ENCODE peak calls at places on chromosomes 5 and 9, in ten cellular contexts. One of them, this sample, is unnamed.

GRCh38 chr9:70924905-70925547 is 196.4 kb downstream of the TRPM3 start:
- DNase-seq in A549: peak
- DNase-seq in adrenal gland: peak
- DNase-seq in GM13976: peak
- DNase-seq in HFFc6: peak
- DNase-seq in heart left ventricle: peak
- DNase-seq in fibroblast of pulmonary artery: peak
- DNase-seq in right lobe of liver: no peak
- DNase-seq in GM13977: peak
- DNase-seq in RWPE1: peak
- DNase-seq in this sample: peak

GRCh38 chr5:5141625-5142527 is 1.7 kb downstream of the ADAMTS16 start:
- DNase-seq in heart left ventricle: peak
- DNase-seq in adrenal gland: peak
- DNase-seq in GM13977: peak
- DNase-seq in RWPE1: peak
- DNase-seq in GM13976: peak
- DNase-seq in fibroblast of pulmonary artery: peak
- DNase-seq in HFFc6: peak
- DNase-seq in right lobe of liver: no peak
- DNase-seq in A549: no peak
- DNase-seq in this sample: peak

GRCh38 chr5:14664270-14665109 is at the start of gene OTULIN:
- DNase-seq in GM13977: peak
- DNase-seq in heart left ventricle: peak
- DNase-seq in adrenal gland: peak
- DNase-seq in right lobe of liver: peak
- DNase-seq in HFFc6: peak
- DNase-seq in RWPE1: peak
- DNase-seq in A549: peak
- DNase-seq in GM13976: peak
- DNase-seq in fibroblast of pulmonary artery: peak
- DNase-seq in this sample: peak

GRCh38 chr5:172773481-172774469 is 2.8 kb upstream of the DUSP1 start:
- DNase-seq in fibroblast of pulmonary artery: peak
- DNase-seq in GM13977: no peak
- DNase-seq in heart left ventricle: peak
- DNase-seq in GM13976: no peak
- DNase-seq in A549: no peak
- DNase-seq in adrenal gland: peak
- DNase-seq in RWPE1: no peak
- DNase-seq in right lobe of liver: no peak
- DNase-seq in HFFc6: no peak
- DNase-seq in this sample: no peak

GRCh38 chr5:52999357-52999949 is 10.3 kb downstream of the ITGA2 start:
- DNase-seq in RWPE1: no peak
- DNase-seq in HFFc6: peak
- DNase-seq in A549: no peak
- DNase-seq in right lobe of liver: no peak
- DNase-seq in GM13977: no peak
- DNase-seq in fibroblast of pulmonary artery: peak
- DNase-seq in adrenal gland: no peak
- DNase-seq in GM13976: no peak
- DNase-seq in heart left ventricle: no peak
- DNase-seq in this sample: no peak

GRCh38 chr5:118611332-118611945 is 376.9 kb downstream of the DTWD2 start:
- DNase-seq in RWPE1: peak
- DNase-seq in heart left ventricle: no peak
- DNase-seq in HFFc6: peak
- DNase-seq in right lobe of liver: no peak
- DNase-seq in fibroblast of pulmonary artery: peak
- DNase-seq in A549: peak
- DNase-seq in adrenal gland: no peak
- DNase-seq in GM13976: peak
- DNase-seq in GM13977: peak
- DNase-seq in this sample: peak

GRCh38 chr5:54835642-54836041 is 149.8 kb downstream of the ESM1 start:
- DNase-seq in heart left ventricle: no peak
- DNase-seq in HFFc6: peak
- DNase-seq in fibroblast of pulmonary artery: peak
- DNase-seq in GM13976: no peak
- DNase-seq in right lobe of liver: no peak
- DNase-seq in RWPE1: no peak
- DNase-seq in A549: no peak
- DNase-seq in GM13977: no peak
- DNase-seq in adrenal gland: no peak
- DNase-seq in this sample: peak

GRCh38 chr5:174444791-174445190 is 279.6 kb upstream of the MSX2 start:
- DNase-seq in HFFc6: no peak
- DNase-seq in fibroblast of pulmonary artery: no peak
- DNase-seq in A549: no peak
- DNase-seq in GM13977: no peak
- DNase-seq in adrenal gland: no peak
- DNase-seq in heart left ventricle: no peak
- DNase-seq in RWPE1: no peak
- DNase-seq in GM13976: no peak
- DNase-seq in right lobe of liver: no peak
- DNase-seq in this sample: no peak

GRCh38 chr5:160175438-160176218 is 53.7 kb upstream of the FABP6 start:
- DNase-seq in RWPE1: no peak
- DNase-seq in GM13977: no peak
- DNase-seq in GM13976: no peak
- DNase-seq in heart left ventricle: peak
- DNase-seq in fibroblast of pulmonary artery: peak
- DNase-seq in adrenal gland: peak
- DNase-seq in right lobe of liver: no peak
- DNase-seq in A549: no peak
- DNase-seq in HFFc6: no peak
- DNase-seq in this sample: no peak

GRCh38 chr9:80699551-80699998 is 989.8 kb downstream of the TLE1 start:
- DNase-seq in adrenal gland: no peak
- DNase-seq in heart left ventricle: no peak
- DNase-seq in HFFc6: no peak
- DNase-seq in RWPE1: peak
- DNase-seq in right lobe of liver: no peak
- DNase-seq in fibroblast of pulmonary artery: peak
- DNase-seq in A549: no peak
- DNase-seq in GM13977: no peak
- DNase-seq in GM13976: no peak
- DNase-seq in this sample: peak

GRCh38 chr9:123399803-123400378 is 43.9 kb downstream of the CRB2 start:
- DNase-seq in fibroblast of pulmonary artery: no peak
- DNase-seq in right lobe of liver: no peak
- DNase-seq in heart left ventricle: no peak
- DNase-seq in GM13976: peak
- DNase-seq in adrenal gland: no peak
- DNase-seq in A549: peak
- DNase-seq in GM13977: peak
- DNase-seq in HFFc6: no peak
- DNase-seq in RWPE1: no peak
- DNase-seq in this sample: no peak

DNA sequence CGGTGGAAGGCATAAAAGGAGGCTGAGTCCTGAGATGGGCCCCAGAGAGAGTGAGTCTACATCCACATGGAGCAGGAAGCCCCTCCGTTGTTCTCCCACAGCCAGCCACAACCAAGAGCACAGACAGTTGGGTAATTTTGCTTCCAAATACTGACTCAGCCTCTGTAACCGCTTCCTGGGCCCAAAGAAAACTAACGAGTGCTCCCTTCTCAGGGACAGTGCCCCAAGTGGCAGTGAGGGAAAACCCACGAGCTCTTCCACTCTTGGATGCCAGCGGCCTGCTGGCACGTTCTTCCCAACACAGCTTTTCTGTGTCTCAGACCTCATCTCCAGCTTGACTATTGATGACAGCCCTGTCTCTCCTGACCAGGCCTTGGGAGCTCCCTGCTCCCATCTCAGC is 207.6 kb downstream of the FSTL4 start:
- DNase-seq in GM13977: no peak
- DNase-seq in fibroblast of pulmonary artery: no peak
- DNase-seq in adrenal gland: no peak
- DNase-seq in heart left ventricle: no peak
- DNase-seq in GM13976: no peak
- DNase-seq in HFFc6: peak
- DNase-seq in A549: peak
- DNase-seq in right lobe of liver: no peak
- DNase-seq in RWPE1: no peak
- DNase-seq in this sample: peak
- TF ChIP-seq CTCF in GM13977: no peak
- TF ChIP-seq CTCF in fibroblast of pulmonary artery: no peak
- TF ChIP-seq CTCF in adrenal gland: no peak
- TF ChIP-seq CTCF in heart left ventricle: no peak
- TF ChIP-seq CTCF in GM13976: no peak
- TF ChIP-seq CTCF in HFFc6: peak
- TF ChIP-seq CTCF in A549: no peak
- TF ChIP-seq CTCF in right lobe of liver: no peak
- TF ChIP-seq CTCF in RWPE1: no peak
- TF ChIP-seq CTCF in this sample: no peak

DNA sequence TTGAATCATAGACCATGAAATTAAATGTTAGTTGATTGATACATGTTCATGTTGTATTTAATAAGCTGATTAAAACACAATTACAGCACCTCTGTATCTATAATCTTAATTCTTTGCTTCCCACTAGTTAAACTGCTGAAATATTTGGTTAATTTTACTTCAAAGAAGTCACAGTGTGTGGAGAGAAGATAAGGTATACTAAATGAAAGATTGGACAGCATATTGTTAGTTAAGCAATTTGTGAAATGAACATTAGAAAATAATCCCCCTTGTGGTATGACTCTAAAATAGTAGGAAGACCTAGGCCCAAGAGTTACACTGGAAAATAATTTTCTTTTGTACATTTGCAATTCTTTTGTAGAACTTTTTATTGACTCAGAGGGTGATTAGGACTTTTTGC is 30.3 kb downstream of the MAN2A1 start:
- DNase-seq in heart left ventricle: no peak
- DNase-seq in fibroblast of pulmonary artery: no peak
- DNase-seq in HFFc6: no peak
- DNase-seq in A549: no peak
- DNase-seq in right lobe of liver: no peak
- DNase-seq in GM13977: no peak
- DNase-seq in GM13976: no peak
- DNase-seq in RWPE1: no peak
- DNase-seq in adrenal gland: no peak
- DNase-seq in this sample: no peak
- TF ChIP-seq CTCF in heart left ventricle: no peak
- TF ChIP-seq CTCF in fibroblast of pulmonary artery: no peak
- TF ChIP-seq CTCF in HFFc6: peak
- TF ChIP-seq CTCF in A549: no peak
- TF ChIP-seq CTCF in right lobe of liver: no peak
- TF ChIP-seq CTCF in GM13977: no peak
- TF ChIP-seq CTCF in GM13976: no peak
- TF ChIP-seq CTCF in RWPE1: no peak
- TF ChIP-seq CTCF in adrenal gland: no peak
- TF ChIP-seq CTCF in this sample: no peak

GRCh38 chr5:56849671-56850070 is 34.3 kb downstream of the MAP3K1 start:
- DNase-seq in heart left ventricle: no peak
- DNase-seq in GM13977: no peak
- DNase-seq in A549: no peak
- DNase-seq in HFFc6: no peak
- DNase-seq in adrenal gland: no peak
- DNase-seq in right lobe of liver: no peak
- DNase-seq in GM13976: no peak
- DNase-seq in RWPE1: no peak
- DNase-seq in fibroblast of pulmonary artery: no peak
- DNase-seq in this sample: no peak

GRCh38 chr5:56840597-56840996 is 25.2 kb downstream of the MAP3K1 start:
- DNase-seq in GM13977: no peak
- DNase-seq in fibroblast of pulmonary artery: no peak
- DNase-seq in RWPE1: no peak
- DNase-seq in right lobe of liver: no peak
- DNase-seq in heart left ventricle: no peak
- DNase-seq in A549: no peak
- DNase-seq in HFFc6: no peak
- DNase-seq in adrenal gland: no peak
- DNase-seq in GM13976: no peak
- DNase-seq in this sample: no peak

GRCh38 chr5:56845904-56846479 is 30.6 kb downstream of the MAP3K1 start:
- DNase-seq in GM13977: no peak
- DNase-seq in heart left ventricle: no peak
- DNase-seq in GM13976: no peak
- DNase-seq in adrenal gland: no peak
- DNase-seq in A549: no peak
- DNase-seq in right lobe of liver: no peak
- DNase-seq in HFFc6: no peak
- DNase-seq in RWPE1: no peak
- DNase-seq in fibroblast of pulmonary artery: no peak
- DNase-seq in this sample: no peak

GRCh38 chr5:56848206-56848605 is 32.9 kb downstream of the MAP3K1 start:
- DNase-seq in A549: no peak
- DNase-seq in RWPE1: no peak
- DNase-seq in adrenal gland: no peak
- DNase-seq in fibroblast of pulmonary artery: no peak
- DNase-seq in GM13977: no peak
- DNase-seq in right lobe of liver: no peak
- DNase-seq in HFFc6: no peak
- DNase-seq in GM13976: no peak
- DNase-seq in heart left ventricle: no peak
- DNase-seq in this sample: no peak

DNA sequence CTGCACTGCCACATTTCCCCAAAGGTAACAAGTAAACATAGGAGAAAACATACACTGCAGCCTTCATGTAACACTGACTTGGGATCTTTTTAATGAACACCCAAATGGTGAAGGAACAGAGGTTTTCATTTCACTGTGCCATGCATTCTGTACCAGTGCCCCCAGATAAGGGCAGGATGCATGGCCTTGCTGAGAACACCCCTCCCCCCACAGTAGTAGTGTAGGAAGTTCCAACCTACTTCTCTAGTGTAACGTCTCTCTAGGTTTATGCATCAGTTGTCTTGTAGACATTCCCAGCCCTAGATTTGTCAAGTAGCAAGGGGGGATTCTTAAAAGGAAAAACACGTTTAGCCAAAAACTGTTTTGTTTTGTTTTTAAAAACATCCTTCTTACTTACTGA is 29.9 kb downstream of the MAP3K1 start:
- DNase-seq in RWPE1: no peak
- DNase-seq in fibroblast of pulmonary artery: no peak
- DNase-seq in adrenal gland: no peak
- DNase-seq in GM13977: no peak
- DNase-seq in right lobe of liver: no peak
- DNase-seq in HFFc6: no peak
- DNase-seq in heart left ventricle: no peak
- DNase-seq in A549: no peak
- DNase-seq in GM13976: no peak
- DNase-seq in this sample: no peak
- TF ChIP-seq CTCF in RWPE1: no peak
- TF ChIP-seq CTCF in fibroblast of pulmonary artery: no peak
- TF ChIP-seq CTCF in adrenal gland: no peak
- TF ChIP-seq CTCF in GM13977: no peak
- TF ChIP-seq CTCF in right lobe of liver: no peak
- TF ChIP-seq CTCF in HFFc6: no peak
- TF ChIP-seq CTCF in heart left ventricle: no peak
- TF ChIP-seq CTCF in A549: no peak
- TF ChIP-seq CTCF in GM13976: no peak
- TF ChIP-seq CTCF in this sample: no peak

GRCh38 chr5:19616821-19617220 is 371.2 kb downstream of the CDH18 start:
- DNase-seq in fibroblast of pulmonary artery: no peak
- DNase-seq in right lobe of liver: no peak
- DNase-seq in GM13976: no peak
- DNase-seq in heart left ventricle: no peak
- DNase-seq in A549: no peak
- DNase-seq in GM13977: no peak
- DNase-seq in HFFc6: no peak
- DNase-seq in adrenal gland: no peak
- DNase-seq in RWPE1: no peak
- DNase-seq in this sample: no peak

GRCh38 chr5:19615661-19616060 is 372.3 kb downstream of the CDH18 start:
- DNase-seq in fibroblast of pulmonary artery: no peak
- DNase-seq in adrenal gland: no peak
- DNase-seq in RWPE1: no peak
- DNase-seq in HFFc6: no peak
- DNase-seq in GM13976: no peak
- DNase-seq in A549: no peak
- DNase-seq in heart left ventricle: no peak
- DNase-seq in GM13977: no peak
- DNase-seq in right lobe of liver: no peak
- DNase-seq in this sample: no peak
- TF ChIP-seq CTCF in fibroblast of pulmonary artery: no peak
- TF ChIP-seq CTCF in adrenal gland: no peak
- TF ChIP-seq CTCF in RWPE1: no peak
- TF ChIP-seq CTCF in HFFc6: no peak
- TF ChIP-seq CTCF in GM13976: no peak
- TF ChIP-seq CTCF in A549: no peak
- TF ChIP-seq CTCF in heart left ventricle: no peak
- TF ChIP-seq CTCF in GM13977: no peak
- TF ChIP-seq CTCF in right lobe of liver: no peak
- TF ChIP-seq CTCF in this sample: no peak

This sample was measured in MCF 10A.